ENCODE peak calls at places on chromosomes 16 and 17, in nine cellular contexts. One of them, this sample, is unnamed.
A peak's percentile ranks its signal among the peaks of the same experiment; 100 is the strongest.

GRCh38 chr17:4144411-4144747 is 1.4 kb downstream of the CYB5D2 start:
- DNase-seq in COLO829: no peak
- DNase-seq in WERI-Rb-1: no peak
- DNase-seq in activated naive CD8-positive, alpha-beta T cell treated with anti-CD3 and anti-CD28 coated beads for 36 hours: no peak
- DNase-seq in NCI-H146: no peak
- DNase-seq in EL: no peak
- DNase-seq in SW 1271: no peak
- DNase-seq in IMR-90: no peak
- DNase-seq in stimulated activated CD4-positive, alpha-beta T cell treated with anti-CD3 and anti-CD28 coated beads, Interleukin-2, amount 100 ng/mL, for 48 hours: no peak
- DNase-seq in this sample: no peak

GRCh38 chr16:30621765-30622164 is 11.6 kb upstream of the ZNF689 start:
- DNase-seq in NCI-H146: no peak
- DNase-seq in SW 1271: no peak
- DNase-seq in activated naive CD8-positive, alpha-beta T cell treated with anti-CD3 and anti-CD28 coated beads for 36 hours: no peak
- DNase-seq in WERI-Rb-1: no peak
- DNase-seq in IMR-90: peak; percentile 7
- DNase-seq in COLO829: no peak
- DNase-seq in stimulated activated CD4-positive, alpha-beta T cell treated with anti-CD3 and anti-CD28 coated beads, Interleukin-2, amount 100 ng/mL, for 48 hours: no peak
- DNase-seq in EL: peak; percentile 41
- DNase-seq in this sample: no peak

GRCh38 chr16:58046936-58047335 is 21.4 kb downstream of the MMP15 start:
- DNase-seq in WERI-Rb-1: no peak
- DNase-seq in COLO829: no peak
- DNase-seq in EL: no peak
- DNase-seq in IMR-90: no peak
- DNase-seq in NCI-H146: no peak
- DNase-seq in activated naive CD8-positive, alpha-beta T cell treated with anti-CD3 and anti-CD28 coated beads for 36 hours: no peak
- DNase-seq in SW 1271: no peak
- DNase-seq in stimulated activated CD4-positive, alpha-beta T cell treated with anti-CD3 and anti-CD28 coated beads, Interleukin-2, amount 100 ng/mL, for 48 hours: no peak
- DNase-seq in this sample: no peak

GRCh38 chr16:69286941-69287713 is 24.0 kb upstream of the VPS4A start:
- DNase-seq in WERI-Rb-1: no peak
- DNase-seq in stimulated activated CD4-positive, alpha-beta T cell treated with anti-CD3 and anti-CD28 coated beads, Interleukin-2, amount 100 ng/mL, for 48 hours: peak; percentile 37
- DNase-seq in EL: peak; percentile 66
- DNase-seq in activated naive CD8-positive, alpha-beta T cell treated with anti-CD3 and anti-CD28 coated beads for 36 hours: no peak
- DNase-seq in IMR-90: peak; percentile 78
- DNase-seq in SW 1271: peak; percentile 62
- DNase-seq in NCI-H146: peak; percentile 43
- DNase-seq in COLO829: peak; percentile 19
- DNase-seq in this sample: no peak

GRCh38 chr16:2895813-2896212 is 12.8 kb downstream of the FLYWCH2 start:
- DNase-seq in COLO829: no peak
- DNase-seq in NCI-H146: no peak
- DNase-seq in WERI-Rb-1: no peak
- DNase-seq in SW 1271: no peak
- DNase-seq in IMR-90: peak; percentile 43
- DNase-seq in stimulated activated CD4-positive, alpha-beta T cell treated with anti-CD3 and anti-CD28 coated beads, Interleukin-2, amount 100 ng/mL, for 48 hours: no peak
- DNase-seq in EL: peak; percentile 69
- DNase-seq in activated naive CD8-positive, alpha-beta T cell treated with anti-CD3 and anti-CD28 coated beads for 36 hours: no peak
- DNase-seq in this sample: no peak

GRCh38 chr17:77892031-77892430 is 66.5 kb upstream of the TNRC6C start:
- DNase-seq in NCI-H146: no peak
- DNase-seq in IMR-90: no peak
- DNase-seq in EL: no peak
- DNase-seq in WERI-Rb-1: no peak
- DNase-seq in stimulated activated CD4-positive, alpha-beta T cell treated with anti-CD3 and anti-CD28 coated beads, Interleukin-2, amount 100 ng/mL, for 48 hours: no peak
- DNase-seq in activated naive CD8-positive, alpha-beta T cell treated with anti-CD3 and anti-CD28 coated beads for 36 hours: no peak
- DNase-seq in COLO829: no peak
- DNase-seq in SW 1271: no peak
- DNase-seq in this sample: no peak

GRCh38 chr16:9077001-9077809 is 14.2 kb upstream of the HAPSTR1 start:
- DNase-seq in NCI-H146: no peak
- DNase-seq in EL: peak; percentile 92
- DNase-seq in SW 1271: peak; percentile 44
- DNase-seq in activated naive CD8-positive, alpha-beta T cell treated with anti-CD3 and anti-CD28 coated beads for 36 hours: peak; percentile 21
- DNase-seq in stimulated activated CD4-positive, alpha-beta T cell treated with anti-CD3 and anti-CD28 coated beads, Interleukin-2, amount 100 ng/mL, for 48 hours: peak; percentile 23
- DNase-seq in IMR-90: peak; percentile 88
- DNase-seq in COLO829: no peak
- DNase-seq in WERI-Rb-1: no peak
- DNase-seq in this sample: no peak

GRCh38 chr17:2398655-2399571 is 1.9 kb downstream of the MNT start:
- DNase-seq in IMR-90: peak; percentile 78
- DNase-seq in stimulated activated CD4-positive, alpha-beta T cell treated with anti-CD3 and anti-CD28 coated beads, Interleukin-2, amount 100 ng/mL, for 48 hours: peak; percentile 44
- DNase-seq in COLO829: no peak
- DNase-seq in WERI-Rb-1: no peak
- DNase-seq in NCI-H146: peak; percentile 77
- DNase-seq in SW 1271: peak; percentile 38
- DNase-seq in EL: peak; percentile 76
- DNase-seq in activated naive CD8-positive, alpha-beta T cell treated with anti-CD3 and anti-CD28 coated beads for 36 hours: peak; percentile 67
- DNase-seq in this sample: no peak

GRCh38 chr17:77326636-77327035 is 185.9 kb downstream of the SEC14L1 start:
- DNase-seq in activated naive CD8-positive, alpha-beta T cell treated with anti-CD3 and anti-CD28 coated beads for 36 hours: no peak
- DNase-seq in NCI-H146: no peak
- DNase-seq in IMR-90: no peak
- DNase-seq in COLO829: no peak
- DNase-seq in stimulated activated CD4-positive, alpha-beta T cell treated with anti-CD3 and anti-CD28 coated beads, Interleukin-2, amount 100 ng/mL, for 48 hours: no peak
- DNase-seq in EL: no peak
- DNase-seq in SW 1271: no peak
- DNase-seq in WERI-Rb-1: peak; percentile 5
- DNase-seq in this sample: no peak

GRCh38 chr17:74512624-74513084 is 18.6 kb downstream of the CD300LB start:
- DNase-seq in NCI-H146: no peak
- DNase-seq in WERI-Rb-1: no peak
- DNase-seq in stimulated activated CD4-positive, alpha-beta T cell treated with anti-CD3 and anti-CD28 coated beads, Interleukin-2, amount 100 ng/mL, for 48 hours: no peak
- DNase-seq in COLO829: no peak
- DNase-seq in SW 1271: no peak
- DNase-seq in activated naive CD8-positive, alpha-beta T cell treated with anti-CD3 and anti-CD28 coated beads for 36 hours: peak; percentile 65
- DNase-seq in EL: peak; percentile 30
- DNase-seq in IMR-90: no peak
- DNase-seq in this sample: no peak

GRCh38 chr17:67212716-67213417 is 32.1 kb downstream of the HELZ start:
- DNase-seq in COLO829: no peak
- DNase-seq in WERI-Rb-1: no peak
- DNase-seq in NCI-H146: no peak
- DNase-seq in EL: peak; percentile 76
- DNase-seq in IMR-90: peak; percentile 86
- DNase-seq in activated naive CD8-positive, alpha-beta T cell treated with anti-CD3 and anti-CD28 coated beads for 36 hours: no peak
- DNase-seq in stimulated activated CD4-positive, alpha-beta T cell treated with anti-CD3 and anti-CD28 coated beads, Interleukin-2, amount 100 ng/mL, for 48 hours: no peak
- DNase-seq in SW 1271: no peak
- DNase-seq in this sample: no peak

GRCh38 chr17:14301761-14302401 is 1.0 kb downstream of the HS3ST3B1 start:
- DNase-seq in SW 1271: no peak
- DNase-seq in COLO829: no peak
- DNase-seq in IMR-90: peak; percentile 48
- DNase-seq in activated naive CD8-positive, alpha-beta T cell treated with anti-CD3 and anti-CD28 coated beads for 36 hours: peak; percentile 62
- DNase-seq in EL: peak; percentile 60
- DNase-seq in stimulated activated CD4-positive, alpha-beta T cell treated with anti-CD3 and anti-CD28 coated beads, Interleukin-2, amount 100 ng/mL, for 48 hours: peak; percentile 51
- DNase-seq in NCI-H146: no peak
- DNase-seq in WERI-Rb-1: no peak
- DNase-seq in this sample: peak; percentile 27

GRCh38 chr16:716250-716607 is 1.3 kb downstream of the METRN start:
- DNase-seq in IMR-90: no peak
- DNase-seq in activated naive CD8-positive, alpha-beta T cell treated with anti-CD3 and anti-CD28 coated beads for 36 hours: no peak
- DNase-seq in stimulated activated CD4-positive, alpha-beta T cell treated with anti-CD3 and anti-CD28 coated beads, Interleukin-2, amount 100 ng/mL, for 48 hours: no peak
- DNase-seq in COLO829: peak; percentile 82
- DNase-seq in NCI-H146: peak; percentile 77
- DNase-seq in WERI-Rb-1: no peak
- DNase-seq in EL: peak; percentile 51
- DNase-seq in SW 1271: peak; percentile 29
- DNase-seq in this sample: no peak

GRCh38 chr16:3256146-3256875 is at the start of gene MEFV:
- DNase-seq in EL: no peak
- DNase-seq in NCI-H146: no peak
- DNase-seq in COLO829: no peak
- DNase-seq in stimulated activated CD4-positive, alpha-beta T cell treated with anti-CD3 and anti-CD28 coated beads, Interleukin-2, amount 100 ng/mL, for 48 hours: no peak
- DNase-seq in IMR-90: peak; percentile 5
- DNase-seq in SW 1271: no peak
- DNase-seq in activated naive CD8-positive, alpha-beta T cell treated with anti-CD3 and anti-CD28 coated beads for 36 hours: no peak
- DNase-seq in WERI-Rb-1: peak; percentile 39
- DNase-seq in this sample: no peak

GRCh38 chr17:47789611-47790520 is 31.7 kb downstream of the OSBPL7 start:
- DNase-seq in IMR-90: peak; percentile 38
- DNase-seq in activated naive CD8-positive, alpha-beta T cell treated with anti-CD3 and anti-CD28 coated beads for 36 hours: peak; percentile 68
- DNase-seq in WERI-Rb-1: peak; percentile 88
- DNase-seq in COLO829: no peak
- DNase-seq in SW 1271: peak; percentile 54
- DNase-seq in EL: peak; percentile 58
- DNase-seq in NCI-H146: peak; percentile 82
- DNase-seq in stimulated activated CD4-positive, alpha-beta T cell treated with anti-CD3 and anti-CD28 coated beads, Interleukin-2, amount 100 ng/mL, for 48 hours: peak; percentile 54
- DNase-seq in this sample: peak; percentile 66

This sample was measured in T-helper 1 cell.